ENCODE peak calls at places on chromosomes 12 and 14, in eight cellular contexts. N, Z, S, E, P, T, R and G are unnamed samples.

GRCh38 chr12:102169922-102170698 is 27.5 kb downstream of the PMCH start:
- DNase-seq in N (peak), S (peak), R (peak), T (peak), Z (no peak), P (peak), E (no peak), G (no peak)

GRCh38 chr12:105860556-105861207 is 278.1 kb downstream of the NUAK1 start:
- DNase-seq in N (no peak), S (no peak), R (peak), E (no peak), P (no peak), Z (no peak), T (no peak), G (no peak)

GRCh38 chr12:132490481-132491348 is 764 bp downstream of the FBRSL1 start:
- DNase-seq in R (no peak), E (peak), S (no peak), P (no peak), N (peak), T (peak), Z (no peak), G (no peak)

GRCh38 chr12:94644622-94645021 is 5.7 kb downstream of the TMCC3 start:
- DNase-seq in R (peak), S (no peak), E (no peak), N (no peak), T (peak), P (peak), Z (no peak), G (peak)

GRCh38 chr12:89597770-89598169 is 71.9 kb upstream of the POC1B start:
- DNase-seq in P (no peak), S (no peak), N (no peak), E (no peak), T (no peak), Z (no peak), R (no peak), G (no peak)

GRCh38 chr12:67752226-67752732 is 103.7 kb downstream of the DYRK2 start:
- DNase-seq in S (peak), N (no peak), R (no peak), P (no peak), T (peak), Z (no peak), E (no peak), G (no peak)

GRCh38 chr14:94970937-94971730 is 186.2 kb downstream of the DICER1 start:
- DNase-seq in Z (no peak), S (no peak), N (no peak), E (no peak), R (no peak), T (no peak), P (no peak), G (no peak)

GRCh38 chr14:95307402-95308041 is 12.2 kb downstream of the CLMN start:
- DNase-seq in T (no peak), R (no peak), S (no peak), N (no peak), P (no peak), E (peak), Z (no peak), G (no peak)

GRCh38 chr14:20690848-20691640 is 2.5 kb downstream of the ANG start:
- DNase-seq in E (no peak), Z (no peak), P (peak), S (peak), T (peak), R (peak), N (peak), G (no peak)

GRCh38 chr12:82593901-82594396 is 92.8 kb upstream of the TMTC2 start:
- DNase-seq in E (no peak), P (no peak), T (no peak), N (no peak), R (no peak), S (no peak), Z (no peak), G (no peak)

GRCh38 chr14:36857136-36857535 is 195.5 kb downstream of the PAX9 start:
- DNase-seq in Z (no peak), S (no peak), P (no peak), N (no peak), R (no peak), T (no peak), E (no peak), G (no peak)

DNA sequence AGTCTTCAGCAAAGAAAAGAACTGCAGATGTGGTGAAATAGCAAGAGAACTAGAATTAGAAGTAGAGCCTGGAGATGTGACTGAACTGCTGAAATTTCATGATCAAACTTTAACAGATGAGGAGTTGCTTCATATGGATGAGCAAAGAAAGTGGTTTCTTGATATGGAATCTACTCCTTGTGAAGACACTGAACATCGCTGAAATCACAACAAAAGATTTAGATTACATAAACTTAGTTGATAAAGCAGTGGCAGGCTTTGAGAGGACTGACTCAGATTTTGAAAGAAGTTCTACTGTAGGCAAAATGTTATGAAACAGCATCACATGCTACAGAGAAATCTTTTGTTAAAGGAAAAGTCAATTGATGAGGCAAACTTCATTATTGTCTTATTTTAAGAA is 175.0 kb downstream of the KIF21A start:
- DNase-seq in Z (no peak), S (no peak), T (no peak), N (no peak), P (no peak), R (no peak), E (no peak), G (no peak)
- TF ChIP-seq CTCF in Z (no peak), S (no peak), T (no peak), N (no peak), P (no peak), R (no peak), E (no peak), G (no peak)

GRCh38 chr14:105012171-105012985 is 8.5 kb downstream of the CDCA4 start:
- DNase-seq in P (no peak), E (peak), T (no peak), Z (no peak), S (no peak), N (no peak), R (peak), G (no peak)
- TF ChIP-seq CTCF in P (peak), E (no peak), T (peak), Z (peak), S (peak), N (no peak), R (peak), G (peak)

DNA sequence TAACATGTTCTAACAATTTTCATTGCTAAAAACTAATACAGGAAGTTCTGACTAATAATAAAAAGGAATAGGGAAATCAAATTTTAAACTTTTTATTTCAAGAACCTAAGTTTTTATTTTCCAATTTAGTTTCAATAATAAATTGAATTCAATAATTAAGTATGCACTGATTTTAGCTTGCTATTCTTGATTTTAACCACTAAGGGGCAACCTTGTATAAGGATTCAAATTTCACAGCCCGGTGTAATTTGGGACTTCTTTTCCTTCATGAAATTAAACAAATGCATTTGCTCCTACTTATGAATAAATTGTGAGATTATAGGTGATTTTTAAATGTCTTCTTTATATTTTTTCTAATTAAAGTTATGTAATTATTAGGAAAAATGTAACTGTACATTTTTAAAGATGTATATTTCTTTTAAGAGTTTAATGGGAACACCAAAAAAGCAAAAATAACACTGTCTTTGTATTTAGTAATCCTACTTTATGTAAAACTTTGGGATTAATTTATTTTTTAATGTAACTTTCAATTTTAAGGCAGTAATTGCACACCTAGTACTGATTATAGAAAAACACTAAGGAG is 241.4 kb upstream of the PDZRN4 start:
- DNase-seq in S (peak), T (peak), P (no peak), R (peak), N (no peak), Z (no peak), E (no peak), G (no peak)
- TF ChIP-seq CTCF in S (peak), T (peak), P (peak), R (no peak), N (peak), Z (peak), E (no peak), G (peak)

GRCh38 chr14:75402867-75403413 is 24.9 kb upstream of the JDP2 start:
- DNase-seq in E (no peak), T (no peak), N (no peak), Z (no peak), R (no peak), P (no peak), S (no peak), G (no peak)
- TF ChIP-seq CTCF in E (no peak), T (no peak), N (no peak), Z (no peak), R (no peak), P (no peak), S (no peak), G (no peak)